ENCODE peak calls at places on chromosomes 11 and 22, in six cellular contexts. Z is Calu3; D is activated CD4-positive, alpha-beta T cell treated with anti-CD3 and anti-CD28 coated beads, Interleukin-2, amount 50 U/mL, for 1 hour; B is CD4-positive, alpha-beta T cell; L is KBM-7; M is A549. W is an unnamed sample.

GRCh38 chr11:47672283-47672730 is 29.9 kb upstream of the MTCH2 start:
- DNase-seq in L (no peak), D (no peak), M (no peak), Z (no peak), B (no peak), W (no peak)

GRCh38 chr22:31748490-31748889 is 1.4 kb downstream of the PRR14L start:
- DNase-seq in L (no peak), B (no peak), M (no peak), Z (no peak), D (no peak), W (no peak)

GRCh38 chr11:1075341-1075911 is 752 bp downstream of the MUC2 start:
- DNase-seq in D (no peak), B (peak), L (no peak), M (no peak), Z (no peak), W (no peak)

GRCh38 chr22:48431014-48431413 is 1396.7 kb downstream of the BRD1 start:
- DNase-seq in L (no peak), M (no peak), Z (no peak), D (no peak), B (no peak), W (no peak)

GRCh38 chr11:1645357-1645821 is 15.8 kb downstream of the KRTAP5-5 start:
- DNase-seq in B (no peak), M (no peak), L (no peak), Z (no peak), D (no peak), W (no peak)

GRCh38 chr22:28930357-28931007 is 47.1 kb downstream of the ZNRF3 start:
- DNase-seq in L (no peak), B (no peak), M (no peak), D (no peak), Z (no peak), W (no peak)

GRCh38 chr11:77147036-77147315 is 18.9 kb downstream of the MYO7A start:
- DNase-seq in L (no peak), D (no peak), Z (no peak), B (no peak), M (no peak), W (no peak)

GRCh38 chr11:116077092-116077491 is 572.9 kb upstream of the CADM1 start:
- DNase-seq in Z (no peak), M (no peak), L (no peak), B (no peak), D (no peak), W (no peak)

GRCh38 chr11:83574516-83574915 is 288.3 kb upstream of the CCDC90B start:
- DNase-seq in L (no peak), Z (no peak), D (no peak), M (no peak), B (no peak), W (no peak)

GRCh38 chr11:2561283-2562180 is 116.7 kb downstream of the KCNQ1 start:
- DNase-seq in B (no peak), L (no peak), D (no peak), M (no peak), Z (no peak), W (no peak)

GRCh38 chr22:37017356-37017755 is 1.9 kb downstream of the TST start:
- DNase-seq in B (no peak), D (no peak), Z (no peak), M (no peak), L (no peak), W (no peak)

GRCh38 chr11:69172674-69173073 is 16.9 kb downstream of the SMIM38 start:
- DNase-seq in Z (no peak), L (peak), D (no peak), M (no peak), B (no peak), W (no peak)

GRCh38 chr11:34988294-34989255 is 72.2 kb downstream of the PDHX start:
- DNase-seq in Z (no peak), B (no peak), D (no peak), M (no peak), L (peak), W (no peak)